ENCODE peak calls at places on chromosomes 1 and 21, in ten cellular contexts. One of them, this sample, is unnamed.

GRCh38 chr1:91683598-91683951 is 182.9 kb downstream of the CDC7 start:
- DNase-seq in left cardiac atrium: peak
- DNase-seq in H7: peak
- DNase-seq in NCI-H510A treated with DMSO at 0.1 percent for 48 hours: no peak
- DNase-seq in caudate nucleus: no peak
- DNase-seq in HFF-Myc: no peak
- DNase-seq in NCI-H446 treated with DMSO at 0.1 percent for 48 hours: no peak
- DNase-seq in stimulated activated CD4-positive, alpha-beta T cell treated with anti-CD3 and anti-CD28 coated beads, Interleukin-15, amount 100 ng/mL, for 1 hour: no peak
- DNase-seq in CD8-positive, alpha-beta memory T cell: no peak
- DNase-seq in iris pigment epithelial cell: no peak
- DNase-seq in this sample: no peak

GRCh38 chr1:112698366-112699310 is 8.3 kb downstream of the RHOC start:
- DNase-seq in left cardiac atrium: peak
- DNase-seq in NCI-H446 treated with DMSO at 0.1 percent for 48 hours: no peak
- DNase-seq in CD8-positive, alpha-beta memory T cell: peak
- DNase-seq in NCI-H510A treated with DMSO at 0.1 percent for 48 hours: peak
- DNase-seq in H7: no peak
- DNase-seq in iris pigment epithelial cell: no peak
- DNase-seq in HFF-Myc: no peak
- DNase-seq in caudate nucleus: no peak
- DNase-seq in stimulated activated CD4-positive, alpha-beta T cell treated with anti-CD3 and anti-CD28 coated beads, Interleukin-15, amount 100 ng/mL, for 1 hour: no peak
- DNase-seq in this sample: no peak

GRCh38 chr1:21939650-21940374 is 2.7 kb upstream of the HSPG2 start:
- DNase-seq in NCI-H446 treated with DMSO at 0.1 percent for 48 hours: peak
- DNase-seq in stimulated activated CD4-positive, alpha-beta T cell treated with anti-CD3 and anti-CD28 coated beads, Interleukin-15, amount 100 ng/mL, for 1 hour: no peak
- DNase-seq in H7: no peak
- DNase-seq in NCI-H510A treated with DMSO at 0.1 percent for 48 hours: peak
- DNase-seq in CD8-positive, alpha-beta memory T cell: no peak
- DNase-seq in left cardiac atrium: peak
- DNase-seq in HFF-Myc: peak
- DNase-seq in iris pigment epithelial cell: peak
- DNase-seq in caudate nucleus: peak
- DNase-seq in this sample: peak

GRCh38 chr1:237043846-237044636 is 2.1 kb downstream of the RYR2 start:
- DNase-seq in HFF-Myc: no peak
- DNase-seq in NCI-H446 treated with DMSO at 0.1 percent for 48 hours: no peak
- DNase-seq in caudate nucleus: no peak
- DNase-seq in iris pigment epithelial cell: no peak
- DNase-seq in CD8-positive, alpha-beta memory T cell: no peak
- DNase-seq in NCI-H510A treated with DMSO at 0.1 percent for 48 hours: peak
- DNase-seq in stimulated activated CD4-positive, alpha-beta T cell treated with anti-CD3 and anti-CD28 coated beads, Interleukin-15, amount 100 ng/mL, for 1 hour: no peak
- DNase-seq in left cardiac atrium: peak
- DNase-seq in H7: peak
- DNase-seq in this sample: no peak

GRCh38 chr1:35925741-35926140 is 5.2 kb upstream of the AGO3 start:
- DNase-seq in NCI-H510A treated with DMSO at 0.1 percent for 48 hours: no peak
- DNase-seq in caudate nucleus: no peak
- DNase-seq in stimulated activated CD4-positive, alpha-beta T cell treated with anti-CD3 and anti-CD28 coated beads, Interleukin-15, amount 100 ng/mL, for 1 hour: no peak
- DNase-seq in H7: no peak
- DNase-seq in left cardiac atrium: peak
- DNase-seq in NCI-H446 treated with DMSO at 0.1 percent for 48 hours: no peak
- DNase-seq in CD8-positive, alpha-beta memory T cell: no peak
- DNase-seq in iris pigment epithelial cell: peak
- DNase-seq in HFF-Myc: peak
- DNase-seq in this sample: no peak

GRCh38 chr1:50812346-50812745 is 147.7 kb downstream of the FAF1 start:
- DNase-seq in NCI-H510A treated with DMSO at 0.1 percent for 48 hours: no peak
- DNase-seq in stimulated activated CD4-positive, alpha-beta T cell treated with anti-CD3 and anti-CD28 coated beads, Interleukin-15, amount 100 ng/mL, for 1 hour: no peak
- DNase-seq in left cardiac atrium: no peak
- DNase-seq in iris pigment epithelial cell: no peak
- DNase-seq in CD8-positive, alpha-beta memory T cell: no peak
- DNase-seq in caudate nucleus: no peak
- DNase-seq in H7: no peak
- DNase-seq in NCI-H446 treated with DMSO at 0.1 percent for 48 hours: no peak
- DNase-seq in HFF-Myc: no peak
- DNase-seq in this sample: no peak

GRCh38 chr1:35883681-35884155 is 709 bp downstream of the AGO1 start:
- DNase-seq in NCI-H446 treated with DMSO at 0.1 percent for 48 hours: peak
- DNase-seq in HFF-Myc: no peak
- DNase-seq in NCI-H510A treated with DMSO at 0.1 percent for 48 hours: peak
- DNase-seq in left cardiac atrium: peak
- DNase-seq in CD8-positive, alpha-beta memory T cell: peak
- DNase-seq in H7: peak
- DNase-seq in iris pigment epithelial cell: peak
- DNase-seq in stimulated activated CD4-positive, alpha-beta T cell treated with anti-CD3 and anti-CD28 coated beads, Interleukin-15, amount 100 ng/mL, for 1 hour: peak
- DNase-seq in caudate nucleus: peak
- DNase-seq in this sample: no peak

GRCh38 chr21:42161957-42162681 is 56.8 kb upstream of the ABCG1 start:
- DNase-seq in NCI-H510A treated with DMSO at 0.1 percent for 48 hours: no peak
- DNase-seq in left cardiac atrium: no peak
- DNase-seq in HFF-Myc: no peak
- DNase-seq in NCI-H446 treated with DMSO at 0.1 percent for 48 hours: no peak
- DNase-seq in CD8-positive, alpha-beta memory T cell: no peak
- DNase-seq in H7: peak
- DNase-seq in stimulated activated CD4-positive, alpha-beta T cell treated with anti-CD3 and anti-CD28 coated beads, Interleukin-15, amount 100 ng/mL, for 1 hour: no peak
- DNase-seq in iris pigment epithelial cell: peak
- DNase-seq in caudate nucleus: no peak
- DNase-seq in this sample: no peak

GRCh38 chr1:203408485-203409229 is 57.7 kb upstream of the FMOD start:
- DNase-seq in H7: no peak
- DNase-seq in HFF-Myc: peak
- DNase-seq in NCI-H510A treated with DMSO at 0.1 percent for 48 hours: no peak
- DNase-seq in iris pigment epithelial cell: peak
- DNase-seq in NCI-H446 treated with DMSO at 0.1 percent for 48 hours: no peak
- DNase-seq in stimulated activated CD4-positive, alpha-beta T cell treated with anti-CD3 and anti-CD28 coated beads, Interleukin-15, amount 100 ng/mL, for 1 hour: no peak
- DNase-seq in left cardiac atrium: peak
- DNase-seq in caudate nucleus: peak
- DNase-seq in CD8-positive, alpha-beta memory T cell: no peak
- DNase-seq in this sample: peak

GRCh38 chr1:113074237-113074636 is 1.2 kb downstream of the LRIG2 start:
- DNase-seq in stimulated activated CD4-positive, alpha-beta T cell treated with anti-CD3 and anti-CD28 coated beads, Interleukin-15, amount 100 ng/mL, for 1 hour: no peak
- DNase-seq in NCI-H446 treated with DMSO at 0.1 percent for 48 hours: no peak
- DNase-seq in H7: peak
- DNase-seq in left cardiac atrium: no peak
- DNase-seq in HFF-Myc: no peak
- DNase-seq in iris pigment epithelial cell: peak
- DNase-seq in caudate nucleus: no peak
- DNase-seq in CD8-positive, alpha-beta memory T cell: no peak
- DNase-seq in NCI-H510A treated with DMSO at 0.1 percent for 48 hours: no peak
- DNase-seq in this sample: no peak

GRCh38 chr21:42632771-42633690 is 20.4 kb upstream of the PDE9A start:
- DNase-seq in stimulated activated CD4-positive, alpha-beta T cell treated with anti-CD3 and anti-CD28 coated beads, Interleukin-15, amount 100 ng/mL, for 1 hour: no peak
- DNase-seq in caudate nucleus: no peak
- DNase-seq in CD8-positive, alpha-beta memory T cell: peak
- DNase-seq in H7: no peak
- DNase-seq in left cardiac atrium: no peak
- DNase-seq in iris pigment epithelial cell: no peak
- DNase-seq in HFF-Myc: no peak
- DNase-seq in NCI-H446 treated with DMSO at 0.1 percent for 48 hours: no peak
- DNase-seq in NCI-H510A treated with DMSO at 0.1 percent for 48 hours: no peak
- DNase-seq in this sample: no peak

GRCh38 chr1:115654663-115655306 is 13.0 kb downstream of the VANGL1 start:
- DNase-seq in left cardiac atrium: peak
- DNase-seq in NCI-H446 treated with DMSO at 0.1 percent for 48 hours: no peak
- DNase-seq in H7: peak
- DNase-seq in stimulated activated CD4-positive, alpha-beta T cell treated with anti-CD3 and anti-CD28 coated beads, Interleukin-15, amount 100 ng/mL, for 1 hour: no peak
- DNase-seq in CD8-positive, alpha-beta memory T cell: no peak
- DNase-seq in HFF-Myc: no peak
- DNase-seq in caudate nucleus: no peak
- DNase-seq in NCI-H510A treated with DMSO at 0.1 percent for 48 hours: no peak
- DNase-seq in iris pigment epithelial cell: peak
- DNase-seq in this sample: no peak

GRCh38 chr1:197774691-197775281 is 494 bp downstream of the DENND1B start:
- DNase-seq in CD8-positive, alpha-beta memory T cell: peak
- DNase-seq in H7: peak
- DNase-seq in NCI-H446 treated with DMSO at 0.1 percent for 48 hours: no peak
- DNase-seq in iris pigment epithelial cell: peak
- DNase-seq in left cardiac atrium: peak
- DNase-seq in stimulated activated CD4-positive, alpha-beta T cell treated with anti-CD3 and anti-CD28 coated beads, Interleukin-15, amount 100 ng/mL, for 1 hour: peak
- DNase-seq in NCI-H510A treated with DMSO at 0.1 percent for 48 hours: no peak
- DNase-seq in caudate nucleus: no peak
- DNase-seq in HFF-Myc: no peak
- DNase-seq in this sample: no peak

GRCh38 chr1:58823481-58824010 is 39.7 kb upstream of the JUN start:
- DNase-seq in left cardiac atrium: no peak
- DNase-seq in NCI-H510A treated with DMSO at 0.1 percent for 48 hours: no peak
- DNase-seq in CD8-positive, alpha-beta memory T cell: no peak
- DNase-seq in HFF-Myc: peak
- DNase-seq in caudate nucleus: no peak
- DNase-seq in H7: no peak
- DNase-seq in stimulated activated CD4-positive, alpha-beta T cell treated with anti-CD3 and anti-CD28 coated beads, Interleukin-15, amount 100 ng/mL, for 1 hour: no peak
- DNase-seq in iris pigment epithelial cell: peak
- DNase-seq in NCI-H446 treated with DMSO at 0.1 percent for 48 hours: no peak
- DNase-seq in this sample: no peak

GRCh38 chr1:107139833-107140702 is 771 bp upstream of the NTNG1 start:
- DNase-seq in stimulated activated CD4-positive, alpha-beta T cell treated with anti-CD3 and anti-CD28 coated beads, Interleukin-15, amount 100 ng/mL, for 1 hour: no peak
- DNase-seq in iris pigment epithelial cell: peak
- DNase-seq in NCI-H510A treated with DMSO at 0.1 percent for 48 hours: peak
- DNase-seq in NCI-H446 treated with DMSO at 0.1 percent for 48 hours: peak
- DNase-seq in caudate nucleus: no peak
- DNase-seq in CD8-positive, alpha-beta memory T cell: peak
- DNase-seq in left cardiac atrium: peak
- DNase-seq in H7: peak
- DNase-seq in HFF-Myc: no peak
- DNase-seq in this sample: peak

GRCh38 chr1:234707641-234708040 is 97.7 kb upstream of the IRF2BP2 start:
- DNase-seq in iris pigment epithelial cell: peak
- DNase-seq in left cardiac atrium: no peak
- DNase-seq in stimulated activated CD4-positive, alpha-beta T cell treated with anti-CD3 and anti-CD28 coated beads, Interleukin-15, amount 100 ng/mL, for 1 hour: no peak
- DNase-seq in NCI-H446 treated with DMSO at 0.1 percent for 48 hours: no peak
- DNase-seq in NCI-H510A treated with DMSO at 0.1 percent for 48 hours: no peak
- DNase-seq in caudate nucleus: no peak
- DNase-seq in CD8-positive, alpha-beta memory T cell: no peak
- DNase-seq in H7: no peak
- DNase-seq in HFF-Myc: no peak
- DNase-seq in this sample: no peak

GRCh38 chr1:9294910-9295636 is 2.4 kb downstream of the SPSB1 start:
- DNase-seq in HFF-Myc: no peak
- DNase-seq in iris pigment epithelial cell: peak
- DNase-seq in CD8-positive, alpha-beta memory T cell: no peak
- DNase-seq in H7: peak
- DNase-seq in NCI-H446 treated with DMSO at 0.1 percent for 48 hours: no peak
- DNase-seq in caudate nucleus: peak
- DNase-seq in stimulated activated CD4-positive, alpha-beta T cell treated with anti-CD3 and anti-CD28 coated beads, Interleukin-15, amount 100 ng/mL, for 1 hour: no peak
- DNase-seq in left cardiac atrium: no peak
- DNase-seq in NCI-H510A treated with DMSO at 0.1 percent for 48 hours: peak
- DNase-seq in this sample: no peak

GRCh38 chr1:180188103-180188506 is 33.4 kb downstream of the QSOX1 start:
- DNase-seq in HFF-Myc: peak
- DNase-seq in caudate nucleus: no peak
- DNase-seq in iris pigment epithelial cell: peak
- DNase-seq in H7: peak
- DNase-seq in CD8-positive, alpha-beta memory T cell: no peak
- DNase-seq in NCI-H510A treated with DMSO at 0.1 percent for 48 hours: peak
- DNase-seq in stimulated activated CD4-positive, alpha-beta T cell treated with anti-CD3 and anti-CD28 coated beads, Interleukin-15, amount 100 ng/mL, for 1 hour: no peak
- DNase-seq in left cardiac atrium: no peak
- DNase-seq in NCI-H446 treated with DMSO at 0.1 percent for 48 hours: peak
- DNase-seq in this sample: peak

GRCh38 chr1:154502066-154502741 is at the start of the genes SHE and TDRD10:
- DNase-seq in caudate nucleus: no peak
- DNase-seq in left cardiac atrium: peak
- DNase-seq in stimulated activated CD4-positive, alpha-beta T cell treated with anti-CD3 and anti-CD28 coated beads, Interleukin-15, amount 100 ng/mL, for 1 hour: no peak
- DNase-seq in CD8-positive, alpha-beta memory T cell: no peak
- DNase-seq in H7: peak
- DNase-seq in iris pigment epithelial cell: no peak
- DNase-seq in NCI-H446 treated with DMSO at 0.1 percent for 48 hours: no peak
- DNase-seq in HFF-Myc: no peak
- DNase-seq in NCI-H510A treated with DMSO at 0.1 percent for 48 hours: peak
- DNase-seq in this sample: no peak

GRCh38 chr1:204151562-204152309 is at the start of gene ETNK2:
- DNase-seq in caudate nucleus: no peak
- DNase-seq in stimulated activated CD4-positive, alpha-beta T cell treated with anti-CD3 and anti-CD28 coated beads, Interleukin-15, amount 100 ng/mL, for 1 hour: peak
- DNase-seq in NCI-H510A treated with DMSO at 0.1 percent for 48 hours: peak
- DNase-seq in H7: peak
- DNase-seq in CD8-positive, alpha-beta memory T cell: peak
- DNase-seq in HFF-Myc: no peak
- DNase-seq in iris pigment epithelial cell: peak
- DNase-seq in NCI-H446 treated with DMSO at 0.1 percent for 48 hours: peak
- DNase-seq in left cardiac atrium: peak
- DNase-seq in this sample: no peak

GRCh38 chr1:22177354-22178003 is 34.6 kb upstream of the WNT4 start:
- DNase-seq in caudate nucleus: no peak
- DNase-seq in CD8-positive, alpha-beta memory T cell: peak
- DNase-seq in H7: no peak
- DNase-seq in stimulated activated CD4-positive, alpha-beta T cell treated with anti-CD3 and anti-CD28 coated beads, Interleukin-15, amount 100 ng/mL, for 1 hour: no peak
- DNase-seq in NCI-H446 treated with DMSO at 0.1 percent for 48 hours: no peak
- DNase-seq in HFF-Myc: no peak
- DNase-seq in iris pigment epithelial cell: no peak
- DNase-seq in left cardiac atrium: no peak
- DNase-seq in NCI-H510A treated with DMSO at 0.1 percent for 48 hours: no peak
- DNase-seq in this sample: no peak

GRCh38 chr1:224543453-224543852 is 72.7 kb upstream of the CNIH3 start:
- DNase-seq in HFF-Myc: peak
- DNase-seq in iris pigment epithelial cell: no peak
- DNase-seq in caudate nucleus: no peak
- DNase-seq in stimulated activated CD4-positive, alpha-beta T cell treated with anti-CD3 and anti-CD28 coated beads, Interleukin-15, amount 100 ng/mL, for 1 hour: no peak
- DNase-seq in NCI-H510A treated with DMSO at 0.1 percent for 48 hours: no peak
- DNase-seq in H7: no peak
- DNase-seq in left cardiac atrium: no peak
- DNase-seq in NCI-H446 treated with DMSO at 0.1 percent for 48 hours: no peak
- DNase-seq in CD8-positive, alpha-beta memory T cell: no peak
- DNase-seq in this sample: no peak

GRCh38 chr1:153985984-153986761 is at the start of gene RAB13:
- DNase-seq in NCI-H510A treated with DMSO at 0.1 percent for 48 hours: peak
- DNase-seq in HFF-Myc: peak
- DNase-seq in CD8-positive, alpha-beta memory T cell: no peak
- DNase-seq in stimulated activated CD4-positive, alpha-beta T cell treated with anti-CD3 and anti-CD28 coated beads, Interleukin-15, amount 100 ng/mL, for 1 hour: no peak
- DNase-seq in NCI-H446 treated with DMSO at 0.1 percent for 48 hours: peak
- DNase-seq in iris pigment epithelial cell: peak
- DNase-seq in caudate nucleus: peak
- DNase-seq in H7: peak
- DNase-seq in left cardiac atrium: peak
- DNase-seq in this sample: peak

GRCh38 chr1:43873851-43874250 is 59.8 kb upstream of the ARTN start:
- DNase-seq in HFF-Myc: no peak
- DNase-seq in caudate nucleus: no peak
- DNase-seq in NCI-H446 treated with DMSO at 0.1 percent for 48 hours: no peak
- DNase-seq in H7: no peak
- DNase-seq in CD8-positive, alpha-beta memory T cell: no peak
- DNase-seq in stimulated activated CD4-positive, alpha-beta T cell treated with anti-CD3 and anti-CD28 coated beads, Interleukin-15, amount 100 ng/mL, for 1 hour: no peak
- DNase-seq in iris pigment epithelial cell: no peak
- DNase-seq in left cardiac atrium: no peak
- DNase-seq in NCI-H510A treated with DMSO at 0.1 percent for 48 hours: no peak
- DNase-seq in this sample: no peak

GRCh38 chr21:43312011-43312410 is 114.9 kb downstream of the SIK1 start:
- DNase-seq in HFF-Myc: no peak
- DNase-seq in caudate nucleus: no peak
- DNase-seq in stimulated activated CD4-positive, alpha-beta T cell treated with anti-CD3 and anti-CD28 coated beads, Interleukin-15, amount 100 ng/mL, for 1 hour: no peak
- DNase-seq in iris pigment epithelial cell: no peak
- DNase-seq in CD8-positive, alpha-beta memory T cell: no peak
- DNase-seq in NCI-H510A treated with DMSO at 0.1 percent for 48 hours: peak
- DNase-seq in H7: no peak
- DNase-seq in left cardiac atrium: no peak
- DNase-seq in NCI-H446 treated with DMSO at 0.1 percent for 48 hours: no peak
- DNase-seq in this sample: no peak

GRCh38 chr1:201647094-201647493 is 108.2 kb downstream of the NAV1 start:
- DNase-seq in iris pigment epithelial cell: no peak
- DNase-seq in NCI-H510A treated with DMSO at 0.1 percent for 48 hours: no peak
- DNase-seq in stimulated activated CD4-positive, alpha-beta T cell treated with anti-CD3 and anti-CD28 coated beads, Interleukin-15, amount 100 ng/mL, for 1 hour: no peak
- DNase-seq in left cardiac atrium: no peak
- DNase-seq in HFF-Myc: no peak
- DNase-seq in caudate nucleus: no peak
- DNase-seq in H7: no peak
- DNase-seq in NCI-H446 treated with DMSO at 0.1 percent for 48 hours: no peak
- DNase-seq in CD8-positive, alpha-beta memory T cell: no peak
- DNase-seq in this sample: no peak

GRCh38 chr1:54052470-54052933 is 502 bp downstream of the TMEM59 start:
- DNase-seq in NCI-H510A treated with DMSO at 0.1 percent for 48 hours: peak
- DNase-seq in NCI-H446 treated with DMSO at 0.1 percent for 48 hours: no peak
- DNase-seq in iris pigment epithelial cell: peak
- DNase-seq in stimulated activated CD4-positive, alpha-beta T cell treated with anti-CD3 and anti-CD28 coated beads, Interleukin-15, amount 100 ng/mL, for 1 hour: no peak
- DNase-seq in CD8-positive, alpha-beta memory T cell: peak
- DNase-seq in HFF-Myc: no peak
- DNase-seq in caudate nucleus: peak
- DNase-seq in left cardiac atrium: no peak
- DNase-seq in H7: peak
- DNase-seq in this sample: peak

GRCh38 chr1:240171907-240172306 is 80.2 kb downstream of the FMN2 start:
- DNase-seq in H7: no peak
- DNase-seq in NCI-H510A treated with DMSO at 0.1 percent for 48 hours: no peak
- DNase-seq in stimulated activated CD4-positive, alpha-beta T cell treated with anti-CD3 and anti-CD28 coated beads, Interleukin-15, amount 100 ng/mL, for 1 hour: no peak
- DNase-seq in HFF-Myc: no peak
- DNase-seq in iris pigment epithelial cell: no peak
- DNase-seq in CD8-positive, alpha-beta memory T cell: no peak
- DNase-seq in left cardiac atrium: no peak
- DNase-seq in NCI-H446 treated with DMSO at 0.1 percent for 48 hours: no peak
- DNase-seq in caudate nucleus: no peak
- DNase-seq in this sample: no peak